ENCODE peak calls at places on chromosomes 7 and 10, in ten cellular contexts. Y, U, H, I, X, J, L, T, E and B are unnamed samples.

GRCh38 chr7:2633538-2634264 is 1.9 kb downstream of the TTYH3 start:
- DNase-seq in Y (peak), U (peak), H (no peak), I (no peak), X (no peak), J (no peak), L (peak), T (peak), E (no peak), B (no peak)

GRCh38 chr7:46619723-46620310 is 698.7 kb upstream of the IGFBP3 start:
- DNase-seq in Y (no peak), U (no peak), H (no peak), I (no peak), X (no peak), J (no peak), L (no peak), T (no peak), E (peak), B (no peak)

GRCh38 chr10:10657139-10657760 is 360.4 kb upstream of the CELF2 start:
- DNase-seq in Y (no peak), U (no peak), H (no peak), I (no peak), X (no peak), J (no peak), L (no peak), T (no peak), E (no peak), B (no peak)

GRCh38 chr7:142348921-142349401 is 91.1 kb upstream of the PRSS58 start:
- DNase-seq in Y (no peak), U (no peak), H (no peak), I (no peak), X (no peak), J (no peak), L (no peak), T (no peak), E (no peak), B (no peak)

GRCh38 chr10:4825868-4826787 is at the start of gene AKR1E2:
- DNase-seq in Y (peak), U (peak), H (no peak), I (peak), X (peak), J (peak), L (no peak), T (peak), E (peak), B (peak)

GRCh38 chr7:85851571-85852193 is 664.8 kb upstream of the SEMA3D start:
- DNase-seq in Y (peak), U (peak), H (peak), I (no peak), X (no peak), J (no peak), L (peak), T (no peak), E (peak), B (peak)

GRCh38 chr7:158325530-158326381 is 261.9 kb downstream of the PTPRN2 start:
- DNase-seq in Y (no peak), U (no peak), H (no peak), I (no peak), X (no peak), J (peak), L (peak), T (no peak), E (peak), B (no peak)

GRCh38 chr7:867001-867405 is 9.4 kb upstream of the GET4 start:
- DNase-seq in Y (peak), U (peak), H (no peak), I (no peak), X (no peak), J (peak), L (no peak), T (peak), E (no peak), B (no peak)

GRCh38 chr7:248732-249435 is 41.1 kb upstream of the FOXL3 start:
- DNase-seq in Y (no peak), U (no peak), H (no peak), I (peak), X (no peak), J (no peak), L (no peak), T (no peak), E (no peak), B (no peak)

GRCh38 chr10:72812798-72813430 is 80.6 kb upstream of the OIT3 start:
- DNase-seq in Y (peak), U (peak), H (no peak), I (no peak), X (no peak), J (no peak), L (peak), T (no peak), E (no peak), B (no peak)

GRCh38 chr7:29408841-29409243 is 154.8 kb upstream of the PRR15 start:
- DNase-seq in Y (peak), U (peak), H (peak), I (peak), X (no peak), J (peak), L (peak), T (peak), E (peak), B (peak)

GRCh38 chr7:116802784-116803183 is 59.6 kb upstream of the CAPZA2 start:
- DNase-seq in Y (peak), U (peak), H (peak), I (peak), X (no peak), J (peak), L (peak), T (no peak), E (peak), B (peak)

GRCh38 chr10:5951721-5952407 is 25.5 kb downstream of the IL15RA start:
- DNase-seq in Y (no peak), U (no peak), H (no peak), I (no peak), X (no peak), J (no peak), L (no peak), T (no peak), E (no peak), B (no peak)

GRCh38 chr10:80050752-80051151 is 27.7 kb upstream of the TMEM254 start:
- DNase-seq in Y (no peak), U (no peak), H (no peak), I (no peak), X (no peak), J (no peak), L (no peak), T (no peak), E (no peak), B (no peak)

GRCh38 chr10:44956717-44957706 is 2.6 kb upstream of the RASSF4 start:
- DNase-seq in Y (no peak), U (no peak), H (no peak), I (peak), X (no peak), J (no peak), L (no peak), T (no peak), E (no peak), B (no peak)

GRCh38 chr7:87016606-87017005 is 42.8 kb downstream of the ELAPOR2 start:
- DNase-seq in Y (no peak), U (no peak), H (no peak), I (no peak), X (no peak), J (no peak), L (peak), T (no peak), E (no peak), B (no peak)

GRCh38 chr7:128197989-128198580 is 43.0 kb upstream of the LEP start:
- DNase-seq in Y (no peak), U (no peak), H (no peak), I (no peak), X (no peak), J (no peak), L (no peak), T (no peak), E (no peak), B (no peak)

GRCh38 chr10:73159038-73159648 is 8.7 kb downstream of the ECD start:
- DNase-seq in Y (peak), U (peak), H (peak), I (peak), X (no peak), J (peak), L (peak), T (peak), E (peak), B (peak)

GRCh38 chr10:125627646-125628045 is 55.3 kb downstream of the TEX36 start:
- DNase-seq in Y (no peak), U (no peak), H (no peak), I (no peak), X (no peak), J (no peak), L (no peak), T (no peak), E (no peak), B (no peak)

GRCh38 chr10:125626671-125627070 is 56.3 kb downstream of the TEX36 start:
- DNase-seq in Y (no peak), U (no peak), H (no peak), I (no peak), X (no peak), J (no peak), L (no peak), T (no peak), E (no peak), B (no peak)

GRCh38 chr10:125631806-125632205 is 51.2 kb downstream of the TEX36 start:
- DNase-seq in Y (no peak), U (no peak), H (no peak), I (no peak), X (no peak), J (no peak), L (no peak), T (no peak), E (no peak), B (no peak)

GRCh38 chr10:125628251-125629049 is 54.5 kb downstream of the TEX36 start:
- DNase-seq in Y (no peak), U (no peak), H (no peak), I (no peak), X (no peak), J (no peak), L (no peak), T (no peak), E (no peak), B (no peak)

DNA sequence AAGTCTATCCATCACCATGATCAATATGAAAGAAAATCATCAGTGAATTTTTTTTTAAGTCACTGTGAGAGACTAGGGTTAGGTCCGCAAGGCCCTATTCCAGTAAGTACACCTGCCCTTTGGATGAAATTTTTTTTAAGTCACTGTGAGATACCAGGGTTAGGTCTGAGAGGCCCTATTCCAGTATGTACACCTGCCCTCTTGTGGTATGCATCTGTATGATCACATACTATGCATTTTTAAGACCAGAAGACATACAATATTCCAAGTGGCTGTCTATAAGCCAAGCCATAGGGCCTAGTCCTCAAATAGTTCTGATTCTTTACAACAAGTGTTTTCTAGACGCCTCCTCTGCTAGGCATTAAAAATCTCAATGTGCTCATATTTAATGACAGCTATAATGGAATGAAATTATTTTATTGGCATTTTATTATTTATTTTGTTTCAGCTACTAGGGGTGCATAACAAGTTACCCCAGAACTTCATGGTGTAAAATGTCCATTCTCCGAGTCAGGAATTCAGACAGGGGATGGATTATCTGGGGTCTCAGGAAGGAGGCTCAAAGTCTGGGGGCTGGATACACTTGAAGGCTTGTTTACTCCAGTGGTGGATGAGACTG is 53.1 kb downstream of the TEX36 start:
- DNase-seq in Y (peak), U (peak), H (peak), I (peak), X (no peak), J (no peak), L (peak), T (no peak), E (peak), B (peak)
- TF ChIP-seq CTCF in Y (peak), U (peak), H (peak), I (peak), X (peak), J (peak), L (peak), T (peak), E (peak), B (peak)

DNA sequence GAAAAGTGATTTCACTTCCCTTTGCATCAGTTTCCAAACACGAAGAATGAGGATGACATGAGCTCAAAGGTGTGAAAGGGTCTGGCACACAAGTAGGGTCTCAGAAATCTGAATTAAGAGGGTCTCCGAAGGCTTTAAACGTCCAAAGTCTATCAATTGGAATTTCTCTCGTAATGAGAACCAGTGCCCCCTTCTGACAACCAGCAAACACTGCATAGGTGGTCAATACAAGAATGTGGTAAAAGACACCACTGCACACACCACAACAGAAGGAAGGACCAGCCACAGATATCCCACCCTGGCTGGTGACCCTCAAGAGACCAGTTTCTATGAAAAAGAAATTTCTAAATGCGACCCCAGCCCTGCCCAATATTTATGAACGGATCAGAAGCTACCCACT is 78.1 kb downstream of the CALN1 start:
- DNase-seq in Y (no peak), U (no peak), H (peak), I (peak), X (no peak), J (no peak), L (no peak), T (no peak), E (no peak), B (no peak)
- TF ChIP-seq CTCF in Y (no peak), U (no peak), H (peak), I (no peak), X (no peak), J (no peak), L (peak), T (no peak), E (no peak), B (no peak)

GRCh38 chr7:22559829-22560489 is 60.0 kb upstream of the STEAP1B start:
- DNase-seq in Y (peak), U (peak), H (peak), I (peak), X (no peak), J (peak), L (peak), T (peak), E (peak), B (peak)

GRCh38 chr7:22563115-22563514 is 63.1 kb upstream of the STEAP1B start:
- DNase-seq in Y (no peak), U (no peak), H (peak), I (no peak), X (no peak), J (no peak), L (no peak), T (no peak), E (peak), B (no peak)

GRCh38 chr7:22563621-22564241 is 63.7 kb upstream of the STEAP1B start:
- DNase-seq in Y (peak), U (no peak), H (peak), I (peak), X (no peak), J (no peak), L (peak), T (no peak), E (peak), B (no peak)

GRCh38 chr7:22561895-22562593 is 62.1 kb upstream of the STEAP1B start:
- DNase-seq in Y (peak), U (peak), H (peak), I (peak), X (no peak), J (no peak), L (peak), T (no peak), E (no peak), B (no peak)

DNA sequence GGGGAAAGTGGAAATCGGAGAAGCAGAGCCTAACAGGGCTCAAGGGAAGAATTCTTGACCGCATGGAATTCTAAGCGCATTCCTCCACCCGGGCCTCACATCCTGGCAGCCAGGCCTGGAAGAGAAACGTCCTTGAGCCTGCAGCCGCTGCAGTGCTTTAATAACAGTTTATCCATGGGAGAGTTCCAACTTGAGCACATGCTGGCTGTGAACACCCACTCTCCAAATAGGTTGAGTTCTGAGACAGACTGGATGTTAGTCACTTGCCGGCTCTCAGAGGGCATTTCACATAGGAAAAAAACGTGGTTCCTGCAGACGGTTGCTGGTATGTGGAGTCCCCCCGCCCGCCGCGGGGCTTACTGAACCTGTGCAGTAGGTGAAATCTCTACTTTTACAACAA is 61.4 kb upstream of the STEAP1B start:
- DNase-seq in Y (peak), U (peak), H (no peak), I (no peak), X (no peak), J (peak), L (peak), T (peak), E (peak), B (no peak)
- TF ChIP-seq CTCF in Y (no peak), U (no peak), H (no peak), I (no peak), X (no peak), J (no peak), L (no peak), T (no peak), E (no peak), B (no peak)

GRCh38 chr10:103847909-103848468 is 7.4 kb downstream of the SH3PXD2A start:
- DNase-seq in Y (no peak), U (no peak), H (no peak), I (no peak), X (no peak), J (no peak), L (no peak), T (no peak), E (no peak), B (no peak)
- TF ChIP-seq CTCF in Y (peak), U (peak), H (no peak), I (peak), X (peak), J (peak), L (peak), T (no peak), E (peak), B (no peak)

GRCh38 chr7:39355664-39356063 is 210.5 kb upstream of the YAE1 start:
- DNase-seq in Y (no peak), U (no peak), H (no peak), I (no peak), X (no peak), J (no peak), L (no peak), T (no peak), E (no peak), B (no peak)

GRCh38 chr7:39360766-39361165 is 205.4 kb upstream of the YAE1 start:
- DNase-seq in Y (no peak), U (no peak), H (no peak), I (no peak), X (no peak), J (no peak), L (no peak), T (no peak), E (no peak), B (no peak)

GRCh38 chr7:39356531-39356930 is 209.7 kb upstream of the YAE1 start:
- DNase-seq in Y (no peak), U (no peak), H (no peak), I (no peak), X (no peak), J (no peak), L (no peak), T (no peak), E (no peak), B (no peak)

GRCh38 chr7:39360038-39360437 is 206.2 kb upstream of the YAE1 start:
- DNase-seq in Y (no peak), U (no peak), H (no peak), I (no peak), X (no peak), J (no peak), L (no peak), T (no peak), E (no peak), B (no peak)

DNA sequence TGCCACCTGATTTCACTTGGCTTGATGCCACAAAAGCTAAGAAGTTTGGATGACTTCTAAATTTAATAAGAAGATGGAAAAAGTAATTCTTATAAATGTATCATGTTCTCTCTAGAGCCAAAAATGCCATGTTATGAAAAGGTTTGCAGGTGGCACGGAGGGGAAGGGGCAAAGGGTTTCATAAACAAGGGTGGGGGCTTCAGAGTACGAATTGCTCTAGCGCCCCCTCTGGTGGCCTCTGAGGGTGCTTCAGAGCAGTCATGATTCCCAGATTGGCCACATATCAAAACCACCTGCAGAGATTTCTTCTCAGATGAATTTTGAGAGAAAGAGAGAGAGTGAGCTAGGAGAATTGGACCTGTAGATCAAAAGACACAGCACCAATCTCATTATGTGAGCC is 208.6 kb upstream of the YAE1 start:
- DNase-seq in Y (no peak), U (no peak), H (no peak), I (no peak), X (no peak), J (no peak), L (no peak), T (no peak), E (peak), B (no peak)
- TF ChIP-seq CTCF in Y (peak), U (peak), H (peak), I (peak), X (no peak), J (no peak), L (peak), T (no peak), E (peak), B (peak)

GRCh38 chr7:30908681-30909080 is 3.0 kb upstream of the AQP1 start:
- DNase-seq in Y (no peak), U (no peak), H (peak), I (peak), X (no peak), J (no peak), L (no peak), T (no peak), E (peak), B (no peak)
- TF ChIP-seq CTCF in Y (peak), U (no peak), H (peak), I (peak), X (no peak), J (no peak), L (peak), T (no peak), E (no peak), B (no peak)

DNA sequence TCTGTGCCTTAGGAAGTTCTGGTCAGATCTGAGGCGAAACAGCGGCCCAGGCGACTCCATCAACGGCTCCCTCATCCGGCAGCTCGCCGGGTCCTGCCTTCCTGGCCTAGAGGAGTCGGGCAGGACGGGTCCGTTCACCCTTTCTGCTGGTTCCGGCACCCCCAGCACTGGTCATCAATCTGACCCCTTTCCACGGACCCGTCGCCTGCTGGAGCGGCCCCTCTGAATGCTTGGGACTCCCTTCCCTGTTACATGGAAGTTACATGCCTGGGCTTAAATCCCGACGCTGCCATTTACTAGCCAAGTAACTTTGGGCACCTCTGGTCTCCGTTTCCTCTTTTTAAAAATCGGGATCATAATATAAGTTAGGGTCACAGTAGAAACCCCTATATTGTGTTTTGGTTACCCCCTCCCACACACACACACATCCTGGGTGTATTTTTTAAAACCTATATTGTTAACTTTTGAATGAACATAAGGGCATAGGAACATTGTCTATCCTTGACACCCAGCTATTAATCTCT is 607 bp upstream of the GGCT start:
- DNase-seq in Y (no peak), U (no peak), H (no peak), I (no peak), X (no peak), J (no peak), L (no peak), T (no peak), E (no peak), B (no peak)
- TF ChIP-seq CTCF in Y (peak), U (no peak), H (no peak), I (no peak), X (no peak), J (no peak), L (no peak), T (peak), E (peak), B (peak)